ENCODE peak calls at places on chromosomes 4 and X, in six cellular contexts. L is Right ventricle myocardium superior; B is stimulated activated CD8-positive, alpha-beta memory T cell treated with anti-CD3 and anti-CD28 coated beads, Interleukin-7, amount 100 ng/mL, for 24 hours; A is SW480; X is stimulated activated CD4-positive, alpha-beta T cell treated with anti-CD3 and anti-CD28 coated beads, Interleukin-12 subunit alpha, Interleukin-12 subunit beta, amount 100 ng/mL, for 24 hours; K is effector CD4-positive, alpha-beta T cell. Q is an unnamed sample.

GRCh38 chrX:140249122-140249521 is 255.7 kb downstream of the SOX3 start:
- DNase-seq in L (no peak), B (no peak), A (no peak), X (no peak), K (no peak), Q (no peak)

GRCh38 chr4:184151988-184152485 is 65.6 kb downstream of the ENPP6 start:
- DNase-seq in L (no peak), B (no peak), A (no peak), X (no peak), K (no peak), Q (no peak)

GRCh38 chrX:40121618-40122017 is 23.9 kb upstream of the BCOR start:
- DNase-seq in L (no peak), B (no peak), A (no peak), X (no peak), K (no peak), Q (no peak)

GRCh38 chr4:26069218-26069617 is 155.2 kb downstream of the SMIM20 start:
- DNase-seq in L (no peak), B (no peak), A (peak; percentile 36), X (no peak), K (no peak), Q (no peak)

GRCh38 chr4:75781328-75781727 is 57.0 kb downstream of the USO1 start:
- DNase-seq in L (no peak), B (no peak), A (no peak), X (no peak), K (no peak), Q (no peak)

GRCh38 chr4:183838987-183839712 is 66.0 kb upstream of the STOX2 start:
- DNase-seq in L (no peak), B (no peak), A (peak; percentile 21), X (no peak), K (no peak), Q (no peak)

GRCh38 chr4:143559757-143560147 is 46.2 kb downstream of the SMARCA5 start:
- DNase-seq in L (no peak), B (no peak), A (no peak), X (peak; percentile 15), K (no peak), Q (no peak)

GRCh38 chr4:37632836-37633235 is 53.3 kb downstream of the RELL1 start:
- DNase-seq in L (no peak), B (no peak), A (no peak), X (no peak), K (no peak), Q (no peak)

GRCh38 chr4:80138556-80139538 is 58.5 kb upstream of the PRDM8 start:
- DNase-seq in L (no peak), B (no peak), A (no peak), X (peak; percentile 14), K (peak; percentile 44), Q (no peak)

GRCh38 chrX:121987163-121987562 is 939.8 kb downstream of the GLUD2 start:
- DNase-seq in L (no peak), B (no peak), A (no peak), X (no peak), K (no peak), Q (no peak)

GRCh38 chrX:1815456-1816175 is 200.8 kb downstream of the ASMT start:
- DNase-seq in L (no peak), B (no peak), A (no peak), X (no peak), K (no peak), Q (no peak)

GRCh38 chr4:89539374-89539773 is 231.8 kb upstream of the GPRIN3 start:
- DNase-seq in L (no peak), B (no peak), A (no peak), X (no peak), K (no peak), Q (no peak)

GRCh38 chr4:5051210-5051691 is at the start of gene STK32B:
- DNase-seq in L (peak; percentile 80), B (no peak), A (no peak), X (peak; percentile 8), K (no peak), Q (peak; percentile 81)

GRCh38 chr4:5952286-5953002 is 59.6 kb upstream of the CRMP1 start:
- DNase-seq in L (no peak), B (no peak), A (no peak), X (no peak), K (no peak), Q (no peak)

GRCh38 chr4:97942951-97943350 is 200.3 kb downstream of the STPG2 start:
- DNase-seq in L (no peak), B (no peak), A (no peak), X (no peak), K (no peak), Q (no peak)